ENCODE peak calls at places on chromosomes 11 and 22, in five cellular contexts. F, M, P, C and X are unnamed samples.

GRCh38 chr11:76962583-76963416 is 71.4 kb upstream of the B3GNT6 start:
- DNase-seq in F (no peak), M (no peak), P (no peak), C (peak), X (peak)

GRCh38 chr22:22082960-22083359 is 100.4 kb upstream of the TOP3B start:
- DNase-seq in F (no peak), M (no peak), P (no peak), C (no peak), X (no peak)

GRCh38 chr11:15852179-15852578 is 504.2 kb downstream of the SOX6 start:
- DNase-seq in F (peak), M (peak), P (no peak), C (no peak), X (peak)

GRCh38 chr11:9315078-9315688 is 790 bp upstream of the TMEM41B start:
- DNase-seq in F (peak), M (no peak), P (no peak), C (no peak), X (no peak)

GRCh38 chr22:42187646-42188045 is 57.0 kb upstream of the CYP2D6 start:
- DNase-seq in F (no peak), M (no peak), P (no peak), C (no peak), X (no peak)

GRCh38 chr22:24429411-24430365 is 2.3 kb downstream of the ADORA2A start:
- DNase-seq in F (no peak), M (no peak), P (no peak), C (no peak), X (no peak)

GRCh38 chr22:44454113-44454769 is 43.8 kb downstream of the RTL6 start:
- DNase-seq in F (no peak), M (no peak), P (no peak), C (no peak), X (no peak)

GRCh38 chr11:107549253-107549953 is 16.1 kb downstream of the ALKBH8 start:
- DNase-seq in F (peak), M (no peak), P (no peak), C (no peak), X (peak)

GRCh38 chr11:5224538-5225479 is 2.1 kb downstream of the HBB start:
- DNase-seq in F (peak), M (no peak), P (no peak), C (no peak), X (no peak)
- TF ChIP-seq SRF in F (no peak), M (no peak), P (no peak), C (no peak), X (no peak)

DNA sequence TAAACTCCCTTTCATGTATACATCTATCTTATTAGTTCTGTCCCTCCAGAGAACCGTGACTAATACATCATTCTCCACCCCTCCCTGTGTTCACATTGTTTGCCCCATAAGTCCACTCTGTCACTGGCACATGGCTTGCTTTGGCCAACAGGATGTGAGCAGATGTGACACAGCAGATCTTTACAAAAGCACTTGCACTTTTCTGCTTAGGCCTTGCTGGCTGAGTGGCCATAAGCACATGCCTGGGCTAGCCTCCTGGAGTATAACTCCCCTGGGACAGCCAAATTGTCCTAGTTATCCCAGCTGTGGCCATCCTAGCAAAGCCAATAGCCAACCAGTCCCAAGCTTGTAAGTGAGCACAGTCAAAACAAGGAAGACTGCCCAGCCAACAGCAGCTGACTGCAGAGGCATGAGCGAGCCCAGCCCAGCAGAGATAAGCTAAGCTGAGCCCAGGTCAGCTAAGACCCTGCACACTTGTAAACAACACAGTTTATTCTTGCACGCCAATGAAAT is 9.7 kb upstream of the RCN1 start:
- DNase-seq in F (no peak), M (no peak), P (no peak), C (no peak), X (peak)
- TF ChIP-seq MAX in F (no peak), M (no peak), P (no peak), C (no peak), X (no peak)

DNA sequence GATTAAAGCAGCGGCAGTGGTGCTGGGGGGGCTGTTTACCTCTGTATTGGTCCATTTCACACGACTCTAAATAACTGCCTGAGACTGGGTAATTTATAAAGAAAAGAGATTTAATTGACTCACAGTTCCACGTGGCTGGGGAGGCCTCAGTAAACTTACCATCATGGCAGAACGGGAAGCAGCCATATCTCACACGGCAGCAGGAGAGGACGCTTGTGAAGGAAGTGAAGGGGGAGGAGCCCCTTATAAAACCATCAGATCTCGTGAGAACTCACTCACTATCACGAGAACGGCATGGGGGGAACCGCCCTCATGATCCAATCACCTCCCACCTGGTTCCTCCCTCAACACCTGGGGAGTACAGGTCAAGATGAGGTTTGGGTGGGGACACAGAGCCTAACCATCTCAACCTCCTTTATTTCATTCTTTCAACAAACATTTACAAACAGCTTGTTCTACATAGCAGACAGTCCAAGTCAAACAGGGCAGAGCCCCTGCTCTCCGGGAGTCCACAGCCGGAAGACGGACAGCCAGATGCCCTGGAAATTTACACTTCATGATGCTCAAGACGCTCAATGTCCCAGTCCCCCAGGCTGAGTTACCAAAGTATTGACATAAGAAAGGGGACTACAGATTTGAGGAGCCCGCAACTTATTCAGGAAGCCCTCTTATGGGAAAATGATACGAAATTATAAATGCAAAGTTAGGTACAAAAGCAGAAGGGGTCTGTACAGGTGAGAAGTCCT is 26.3 kb upstream of the HMGXB4 start:
- DNase-seq in F (peak), M (peak), P (no peak), C (no peak), X (peak)
- TF ChIP-seq SRF in F (no peak), M (no peak), P (no peak), C (no peak), X (no peak)

DNA sequence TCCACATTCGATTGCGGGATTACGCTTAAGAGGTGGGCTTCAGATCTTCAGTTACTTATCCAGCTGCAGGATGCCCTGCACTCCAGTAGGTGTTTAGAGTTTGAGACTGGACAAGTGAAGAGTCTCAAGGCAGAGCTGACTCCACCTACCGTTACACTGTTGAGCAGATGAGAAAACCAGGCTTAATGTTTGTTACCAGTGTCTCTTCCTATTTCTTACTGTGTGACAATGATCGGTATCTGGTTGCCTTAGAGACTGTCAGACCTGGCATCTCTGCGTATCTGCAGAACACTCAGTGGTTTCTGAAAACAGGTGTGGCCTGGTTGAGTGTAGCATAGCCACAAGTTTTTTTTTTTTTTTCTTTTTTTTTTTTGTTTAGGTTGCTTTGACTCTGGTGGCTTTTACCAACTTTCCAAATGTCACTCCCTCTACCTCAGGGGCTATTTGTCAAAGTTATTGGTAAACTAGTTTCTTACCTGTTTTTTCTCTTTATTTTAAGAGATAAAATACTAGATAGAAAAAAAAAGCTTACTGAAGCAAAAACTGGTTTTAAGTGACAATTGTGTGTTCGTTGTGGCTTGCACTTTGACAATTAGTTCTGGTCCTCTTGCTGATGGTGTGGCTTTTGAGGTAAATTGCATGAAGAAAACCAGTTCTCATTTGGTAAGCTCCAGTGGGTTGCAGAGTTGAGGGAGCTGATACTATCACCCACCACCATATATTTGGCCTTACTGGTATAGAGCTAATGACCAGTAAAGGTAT is 284.8 kb downstream of the ETS1 start:
- DNase-seq in F (no peak), M (no peak), P (no peak), C (peak), X (no peak)
- TF ChIP-seq MAX in F (no peak), M (no peak), P (no peak), C (no peak), X (no peak)

GRCh38 chr11:13386567-13386966 is 76.5 kb downstream of the BTBD10 start:
- DNase-seq in F (no peak), M (no peak), P (no peak), C (no peak), X (peak)
- TF ChIP-seq SRF in F (no peak), M (no peak), P (no peak), C (no peak), X (no peak)

GRCh38 chr22:29733362-29734322 is 13.8 kb downstream of the CABP7 start:
- DNase-seq in F (peak), M (no peak), P (no peak), C (peak), X (no peak)
- TF ChIP-seq MAX in F (no peak), M (no peak), P (no peak), C (no peak), X (no peak)

GRCh38 chr11:3939211-3939610 is 83.7 kb downstream of the STIM1 start:
- DNase-seq in F (no peak), M (no peak), P (no peak), C (no peak), X (no peak)

GRCh38 chr11:3932698-3933097 is 77.2 kb downstream of the STIM1 start:
- DNase-seq in F (no peak), M (no peak), P (no peak), C (no peak), X (no peak)

GRCh38 chr11:3933165-3933628 is 77.7 kb downstream of the STIM1 start:
- DNase-seq in F (no peak), M (no peak), P (no peak), C (no peak), X (peak)

GRCh38 chr11:3936517-3936916 is 81.1 kb downstream of the STIM1 start:
- DNase-seq in F (no peak), M (no peak), P (no peak), C (no peak), X (no peak)

DNA sequence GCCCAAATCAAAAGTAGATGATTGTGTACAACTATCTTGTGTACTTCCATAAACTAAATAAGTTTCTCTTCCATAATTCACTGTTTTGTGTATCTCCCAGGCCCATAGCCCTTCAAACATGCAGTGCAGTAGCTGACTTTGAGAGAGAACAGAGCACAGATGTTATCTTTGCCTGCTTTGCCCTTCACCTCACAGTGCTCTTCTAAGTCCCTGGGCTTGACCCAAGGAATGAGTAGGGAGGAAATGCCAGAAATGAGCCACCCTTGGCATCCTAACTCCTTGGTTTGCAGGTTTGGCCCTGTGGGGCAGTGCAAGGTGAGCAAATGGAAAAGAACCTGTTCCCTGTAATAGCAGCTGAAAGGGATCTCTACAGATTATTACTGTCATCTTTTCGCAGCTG is 79.2 kb downstream of the STIM1 start:
- DNase-seq in F (no peak), M (no peak), P (no peak), C (no peak), X (no peak)
- TF ChIP-seq SRF in F (no peak), M (no peak), P (no peak), C (no peak), X (no peak)

GRCh38 chr11:2531987-2532703 is 87.3 kb downstream of the KCNQ1 start:
- DNase-seq in F (no peak), M (no peak), P (no peak), C (no peak), X (no peak)
- TF ChIP-seq MAX in F (no peak), M (no peak), P (no peak), C (no peak), X (no peak)

GRCh38 chr11:7448126-7448525 is 37.2 kb upstream of the OLFML1 start:
- DNase-seq in F (no peak), M (no peak), P (peak), C (no peak), X (no peak)
- TF ChIP-seq SRF in F (no peak), M (no peak), P (no peak), C (no peak), X (no peak)